ENCODE peak calls at places on chromosomes 2 and 18, in ten cellular contexts. N, U, X, B, M, K, Z, P, V and L are unnamed samples.

GRCh38 chr18:47513614-47514013 is 262.2 kb upstream of the SKOR2 start:
- DNase-seq in N (no peak), U (no peak), X (no peak), B (no peak), M (no peak), K (no peak), Z (no peak), P (no peak), V (no peak), L (no peak)

GRCh38 chr2:190781604-190782198 is 98.9 kb upstream of the GLS start:
- DNase-seq in N (peak), U (no peak), X (no peak), B (peak), M (peak), K (no peak), Z (no peak), P (peak), V (peak), L (peak)

GRCh38 chr2:158967731-158968395 is 577 bp upstream of the TANC1 start:
- DNase-seq in N (peak), U (peak), X (peak), B (no peak), M (peak), K (no peak), Z (peak), P (peak), V (peak), L (no peak)

GRCh38 chr2:229665158-229665557 is 49.2 kb downstream of the DNER start:
- DNase-seq in N (no peak), U (no peak), X (no peak), B (no peak), M (no peak), K (no peak), Z (no peak), P (no peak), V (no peak), L (no peak)

GRCh38 chr2:199602271-199602895 is 144.6 kb upstream of the SATB2 start:
- DNase-seq in N (peak), U (no peak), X (no peak), B (no peak), M (no peak), K (no peak), Z (no peak), P (peak), V (peak), L (no peak)

GRCh38 chr2:176085861-176086771 is 2.4 kb upstream of the EVX2 start:
- DNase-seq in N (peak), U (no peak), X (peak), B (no peak), M (no peak), K (no peak), Z (peak), P (peak), V (peak), L (no peak)

GRCh38 chr2:188628989-188629889 is 337.6 kb downstream of the GULP1 start:
- DNase-seq in N (no peak), U (no peak), X (no peak), B (no peak), M (no peak), K (no peak), Z (no peak), P (no peak), V (no peak), L (no peak)

GRCh38 chr2:224062481-224063307 is 23.6 kb upstream of the SERPINE2 start:
- DNase-seq in N (no peak), U (no peak), X (no peak), B (no peak), M (no peak), K (no peak), Z (no peak), P (no peak), V (peak), L (no peak)

GRCh38 chr2:212897296-212897695 is 254.1 kb downstream of the IKZF2 start:
- DNase-seq in N (no peak), U (no peak), X (no peak), B (no peak), M (no peak), K (no peak), Z (no peak), P (no peak), V (no peak), L (no peak)

GRCh38 chr2:15142069-15142689 is 419.0 kb downstream of the NBAS start:
- DNase-seq in N (peak), U (peak), X (no peak), B (peak), M (peak), K (no peak), Z (no peak), P (peak), V (no peak), L (peak)